ENCODE peak calls at places on chromosomes 2 and 18, in six cellular contexts. Z, Y, M, F, V and E are unnamed samples.

GRCh38 chr2:183859129-183859528 is 734.9 kb downstream of the NUP35 start:
- DNase-seq in Z (no peak), Y (no peak), M (no peak), F (no peak), V (no peak), E (no peak)

GRCh38 chr2:7111626-7112025 is 194.4 kb downstream of the RNF144A start:
- DNase-seq in Z (peak), Y (no peak), M (peak), F (no peak), V (no peak), E (no peak)

GRCh38 chr2:241542278-241542605 is 16.3 kb upstream of the BOK start:
- DNase-seq in Z (peak), Y (no peak), M (no peak), F (no peak), V (no peak), E (peak)

GRCh38 chr2:200618590-200619021 is 32.8 kb downstream of the AOX1 start:
- DNase-seq in Z (peak), Y (peak), M (no peak), F (peak), V (no peak), E (no peak)

GRCh38 chr2:45922577-45922988 is 271.1 kb downstream of the PRKCE start:
- DNase-seq in Z (peak), Y (peak), M (no peak), F (no peak), V (peak), E (peak)

GRCh38 chr2:10654069-10654468 is 35.7 kb downstream of the NOL10 start:
- DNase-seq in Z (no peak), Y (peak), M (peak), F (peak), V (no peak), E (no peak)

GRCh38 chr2:216572582-216573578 is 60.3 kb upstream of the IGFBP2 start:
- DNase-seq in Z (no peak), Y (peak), M (no peak), F (no peak), V (no peak), E (no peak)

GRCh38 chr2:11100976-11101375 is 54.3 kb upstream of the SLC66A3 start:
- DNase-seq in Z (no peak), Y (no peak), M (no peak), F (no peak), V (no peak), E (no peak)

GRCh38 chr18:9319333-9319732 is 15.2 kb upstream of the TWSG1 start:
- DNase-seq in Z (no peak), Y (no peak), M (no peak), F (no peak), V (no peak), E (no peak)

GRCh38 chr2:43345391-43345813 is 119.0 kb upstream of the ZFP36L2 start:
- DNase-seq in Z (no peak), Y (no peak), M (no peak), F (no peak), V (no peak), E (no peak)

GRCh38 chr18:33231474-33232317 is 208.8 kb downstream of the CCDC178 start:
- DNase-seq in Z (peak), Y (peak), M (peak), F (peak), V (peak), E (peak)